ENCODE peak calls at places on chromosomes 4 and X, in seven cellular contexts. K is cardiac fibroblast; T is choroid plexus epithelial cell; B is iris pigment epithelial cell; D is activated T-helper 1 cell treated with anti-CD3 and anti-CD28 coated beads, Interleukin-2, amount 50 U/mL, for 16 hours; O is NCI-H1092; U is NCI-H1105. H is an unnamed sample.

GRCh38 chrX:40773809-40774208 is 38.5 kb upstream of the MED14 start:
- DNase-seq in K (peak; percentile 26), T (no peak), B (peak; percentile 44), D (no peak), O (no peak), U (no peak), H (no peak)

GRCh38 chr4:113169368-113169767 is 119.9 kb downstream of the ANK2 start:
- DNase-seq in K (no peak), T (peak; percentile 6), B (peak; percentile 6), D (no peak), O (no peak), U (no peak), H (no peak)

GRCh38 chr4:7787681-7788141 is 151.9 kb downstream of the AFAP1 start:
- DNase-seq in K (no peak), T (no peak), B (no peak), D (no peak), O (no peak), U (no peak), H (no peak)

GRCh38 chrX:139192386-139192961 is 338.1 kb upstream of the F9 start:
- DNase-seq in K (no peak), T (no peak), B (no peak), D (no peak), O (no peak), U (no peak), H (no peak)

GRCh38 chrX:124209792-124210576 is 122.5 kb upstream of the TEX13D start:
- DNase-seq in K (no peak), T (no peak), B (no peak), D (no peak), O (no peak), U (no peak), H (no peak)

GRCh38 chrX:114584434-114584943 is 603 bp downstream of the HTR2C start:
- DNase-seq in K (no peak), T (no peak), B (no peak), D (no peak), O (no peak), U (no peak), H (no peak)

GRCh38 chr4:183721207-183722081 is 62.4 kb downstream of the TRAPPC11 start:
- DNase-seq in K (peak; percentile 61), T (peak; percentile 55), B (peak; percentile 46), D (peak; percentile 26), O (no peak), U (no peak), H (peak; percentile 43)

GRCh38 chrX:368811-369562 is 17.7 kb downstream of the PPP2R3B start:
- DNase-seq in K (peak; percentile 24), T (peak; percentile 63), B (peak; percentile 54), D (no peak), O (no peak), U (no peak), H (no peak)

GRCh38 chr4:25965629-25966028 is 51.6 kb downstream of the SMIM20 start:
- DNase-seq in K (no peak), T (no peak), B (no peak), D (no peak), O (no peak), U (no peak), H (no peak)

GRCh38 chr4:118746251-118746919 is 61.2 kb downstream of the METTL14 start:
- DNase-seq in K (no peak), T (no peak), B (no peak), D (no peak), O (no peak), U (no peak), H (no peak)

GRCh38 chrX:45622538-45622937 is 421.9 kb upstream of the DIPK2B start:
- DNase-seq in K (no peak), T (peak; percentile 38), B (peak; percentile 52), D (no peak), O (no peak), U (no peak), H (no peak)

GRCh38 chrX:73851014-73852009 is 288.3 kb downstream of the CHIC1 start:
- DNase-seq in K (no peak), T (no peak), B (peak; percentile 96), D (peak; percentile 66), O (no peak), U (no peak), H (no peak)

GRCh38 chr4:16505726-16506125 is 279.5 kb upstream of the TAPT1 start:
- DNase-seq in K (peak; percentile 46), T (peak; percentile 46), B (no peak), D (no peak), O (no peak), U (no peak), H (no peak)

GRCh38 chr4:7699040-7699439 is 240.6 kb downstream of the AFAP1 start:
- DNase-seq in K (peak; percentile 81), T (peak; percentile 74), B (peak; percentile 71), D (no peak), O (no peak), U (no peak), H (no peak)

GRCh38 chrX:153688900-153689590 is 1.3 kb downstream of the SLC6A8 start:
- DNase-seq in K (peak; percentile 44), T (no peak), B (no peak), D (no peak), O (no peak), U (no peak), H (no peak)

GRCh38 chr4:58962424-58962823 is 1852.2 kb upstream of the IGFBP7 start:
- DNase-seq in K (no peak), T (no peak), B (no peak), D (no peak), O (no peak), U (no peak), H (no peak)

GRCh38 chrX:50691820-50692219 is 122.2 kb downstream of the SHROOM4 start:
- DNase-seq in K (peak; percentile 53), T (peak; percentile 63), B (peak; percentile 45), D (no peak), O (peak; percentile 36), U (peak; percentile 4), H (peak; percentile 48)

GRCh38 chr4:112282860-112283667 is 2.6 kb downstream of the TIFA start:
- DNase-seq in K (no peak), T (no peak), B (no peak), D (no peak), O (no peak), U (no peak), H (no peak)

GRCh38 chr4:76216521-76216920 is 2.9 kb upstream of the SCARB2 start:
- DNase-seq in K (no peak), T (no peak), B (no peak), D (no peak), O (no peak), U (no peak), H (no peak)

GRCh38 chrX:40095588-40096394 is 2.0 kb downstream of the BCOR start:
- DNase-seq in K (peak; percentile 46), T (peak; percentile 41), B (peak; percentile 45), D (no peak), O (no peak), U (no peak), H (peak; percentile 51)

GRCh38 chrX:149715468-149715867 is 3.6 kb downstream of the MAGEA11 start:
- DNase-seq in K (no peak), T (no peak), B (no peak), D (no peak), O (no peak), U (no peak), H (no peak)

GRCh38 chrX:121160987-121161386 is 113.6 kb downstream of the GLUD2 start:
- DNase-seq in K (peak; percentile 15), T (peak; percentile 19), B (peak; percentile 25), D (no peak), O (no peak), U (no peak), H (no peak)

GRCh38 chr4:78168029-78168428 is 110.9 kb downstream of the FRAS1 start:
- DNase-seq in K (no peak), T (no peak), B (no peak), D (no peak), O (peak; percentile 51), U (no peak), H (no peak)

GRCh38 chrX:4710618-4711433 is 997.4 kb upstream of the PRKX start:
- DNase-seq in K (no peak), T (no peak), B (peak; percentile 0), D (no peak), O (no peak), U (peak; percentile 79), H (no peak)

GRCh38 chr4:82201805-82202636 is 171.8 kb downstream of the HNRNPD start:
- DNase-seq in K (peak; percentile 69), T (peak; percentile 72), B (peak; percentile 50), D (no peak), O (peak; percentile 58), U (peak; percentile 32), H (peak; percentile 54)

GRCh38 chrX:51955200-51955599 is 61.8 kb downstream of the MAGED1 start:
- DNase-seq in K (no peak), T (no peak), B (no peak), D (no peak), O (no peak), U (no peak), H (no peak)

H was measured in naive thymus-derived CD4-positive, alpha-beta T cell.